ENCODE peak calls at places on chromosome 14, in seven cellular contexts. E is A549; F is endothelial cell; G is neural crest cell; L is lower lobe of right lung; K is CD8-positive, alpha-beta T cell; Y is GM13976. X is an unnamed sample.

GRCh38 chr14:89282191-89282590 is 134.8 kb downstream of the FOXN3 start:
- DNase-seq in E (no peak), F (no peak), G (no peak), L (no peak), K (no peak), Y (no peak), X (no peak)

GRCh38 chr14:23373041-23373440 is 432 bp downstream of the IL25 start:
- DNase-seq in E (no peak), F (no peak), G (no peak), L (no peak), K (no peak), Y (no peak), X (no peak)

GRCh38 chr14:86838363-86838762 is 1154.6 kb downstream of the GALC start:
- DNase-seq in E (no peak), F (no peak), G (no peak), L (no peak), K (no peak), Y (no peak), X (no peak)

GRCh38 chr14:95885866-95886265 is 9.2 kb downstream of the TUNAR start:
- DNase-seq in E (no peak), F (no peak), G (no peak), L (no peak), K (no peak), Y (no peak), X (no peak)

GRCh38 chr14:53963491-53964227 is 7.0 kb upstream of the BMP4 start:
- DNase-seq in E (no peak), F (peak; percentile 57), G (no peak), L (peak; percentile 69), K (no peak), Y (no peak), X (peak; percentile 67)

GRCh38 chr14:39293629-39294028 is 59.9 kb downstream of the MIA2 start:
- DNase-seq in E (no peak), F (no peak), G (no peak), L (no peak), K (no peak), Y (no peak), X (no peak)

GRCh38 chr14:105475269-105475915 is 771 bp downstream of the CRIP2 start:
- DNase-seq in E (no peak), F (peak; percentile 28), G (no peak), L (no peak), K (no peak), Y (no peak), X (peak; percentile 30)

GRCh38 chr14:21436567-21437062 is 19.3 kb downstream of the CHD8 start:
- DNase-seq in E (no peak), F (no peak), G (no peak), L (no peak), K (no peak), Y (no peak), X (no peak)

GRCh38 chr14:89507521-89507920 is 90.5 kb upstream of the FOXN3 start:
- DNase-seq in E (no peak), F (no peak), G (no peak), L (no peak), K (no peak), Y (peak; percentile 27), X (no peak)

DNA sequence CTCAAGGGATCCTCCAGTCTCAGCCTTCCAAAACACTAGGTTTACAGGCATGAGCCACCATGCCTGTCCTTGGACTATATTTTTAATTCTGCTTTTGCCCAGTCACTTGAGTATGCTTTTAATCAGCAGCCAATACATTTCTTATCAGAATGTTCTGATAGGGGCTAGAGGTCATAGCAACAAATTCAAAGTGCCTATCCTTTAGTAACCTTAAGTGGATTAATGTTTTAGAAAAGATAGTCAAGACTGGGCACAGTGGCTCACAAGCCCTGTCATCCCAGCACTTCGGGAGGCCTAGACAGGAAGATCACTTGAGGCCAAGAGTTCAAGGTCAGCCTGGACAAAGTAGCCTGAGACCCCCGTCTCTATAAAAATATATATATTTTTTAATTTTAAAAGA is 37.1 kb downstream of the CKB start:
- DNase-seq in E (no peak), F (no peak), G (no peak), L (no peak), K (no peak), Y (no peak), X (no peak)
- TF ChIP-seq CTCF in E (no peak), F (no peak), G (no peak), L (no peak), K (no peak), Y (no peak), X (no peak)

GRCh38 chr14:38248629-38249028 is 7.3 kb downstream of the CLEC14A start:
- DNase-seq in E (no peak), F (no peak), G (no peak), L (no peak), K (no peak), Y (no peak), X (no peak)
- TF ChIP-seq CTCF in E (no peak), F (no peak), G (peak; percentile 32), L (peak; percentile 7), K (no peak), Y (no peak), X (peak; percentile 9)

GRCh38 chr14:50038398-50039119 is 77.8 kb downstream of the VCPKMT start:
- DNase-seq in E (peak; percentile 60), F (no peak), G (no peak), L (no peak), K (no peak), Y (peak; percentile 79), X (no peak)
- TF ChIP-seq CTCF in E (no peak), F (no peak), G (no peak), L (no peak), K (no peak), Y (no peak), X (no peak)

DNA sequence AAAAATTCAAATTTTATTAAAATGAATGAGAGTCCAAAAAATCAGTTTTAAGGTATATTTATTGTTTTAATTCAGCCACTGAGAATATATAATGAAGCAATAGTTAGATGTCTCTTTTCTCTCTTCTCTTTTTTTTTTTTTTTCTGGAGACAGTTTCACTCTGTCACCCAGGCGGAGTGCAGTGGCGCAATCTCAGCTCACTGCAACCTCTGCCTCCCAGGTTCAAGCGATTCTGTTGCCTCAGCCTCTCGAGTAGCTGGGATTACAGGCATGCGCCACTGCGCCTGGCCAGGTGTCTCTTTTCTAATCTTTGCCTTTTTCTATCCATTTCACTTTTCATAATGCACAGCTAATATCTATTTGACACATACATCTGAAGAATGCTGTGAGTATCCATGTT is 307.1 kb upstream of the RGS6 start:
- DNase-seq in E (no peak), F (no peak), G (no peak), L (peak; percentile 65), K (no peak), Y (no peak), X (no peak)
- TF ChIP-seq CTCF in E (no peak), F (no peak), G (no peak), L (no peak), K (no peak), Y (no peak), X (no peak)

GRCh38 chr14:51805541-51805940 is 54.9 kb upstream of the GNG2 start:
- DNase-seq in E (no peak), F (no peak), G (no peak), L (no peak), K (no peak), Y (no peak), X (no peak)
- TF ChIP-seq CTCF in E (no peak), F (no peak), G (no peak), L (no peak), K (no peak), Y (no peak), X (no peak)

GRCh38 chr14:59588136-59588535 is 11.5 kb upstream of the CCDC175 start:
- DNase-seq in E (no peak), F (peak; percentile 9), G (no peak), L (no peak), K (no peak), Y (no peak), X (no peak)

GRCh38 chr14:59585891-59586554 is 9.4 kb upstream of the CCDC175 start:
- DNase-seq in E (no peak), F (no peak), G (no peak), L (no peak), K (no peak), Y (no peak), X (no peak)

GRCh38 chr14:59583755-59584154 is 7.1 kb upstream of the CCDC175 start:
- DNase-seq in E (no peak), F (no peak), G (no peak), L (no peak), K (no peak), Y (no peak), X (no peak)

GRCh38 chr14:59582161-59582560 is 5.5 kb upstream of the CCDC175 start:
- DNase-seq in E (no peak), F (no peak), G (no peak), L (no peak), K (no peak), Y (no peak), X (no peak)

DNA sequence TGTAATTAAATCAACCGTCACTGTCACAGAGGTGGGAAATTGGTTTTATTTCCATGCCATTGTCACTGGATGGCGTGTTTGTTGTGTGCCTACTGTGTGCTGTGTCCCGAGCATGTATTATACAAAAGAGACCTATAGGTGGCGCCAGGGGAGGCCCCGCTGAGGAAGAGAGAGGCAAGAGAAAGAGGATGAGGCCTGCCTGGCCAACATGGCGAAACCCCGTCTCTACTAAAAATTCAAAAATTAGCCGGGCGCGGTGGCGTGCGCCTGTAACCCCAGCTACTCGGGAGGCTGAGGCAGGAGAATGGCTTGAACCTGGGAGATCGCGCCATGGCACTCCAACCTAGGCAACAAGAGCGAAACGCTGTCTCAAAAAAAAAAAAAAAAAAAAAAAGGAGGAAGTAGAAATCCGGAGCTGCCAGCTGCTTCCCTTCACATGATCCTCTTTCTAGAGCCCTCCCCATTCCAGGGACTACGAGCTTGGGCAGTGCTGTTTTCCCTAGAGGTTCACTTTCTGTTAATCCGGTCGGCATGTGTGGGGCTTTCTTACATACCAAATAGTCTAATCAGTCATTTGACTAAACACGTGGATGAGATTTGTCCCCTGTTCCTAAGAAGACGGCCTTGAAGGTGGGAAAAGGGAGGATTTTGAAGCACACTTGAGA is 6.4 kb upstream of the CCDC175 start:
- DNase-seq in E (no peak), F (no peak), G (no peak), L (peak; percentile 40), K (no peak), Y (no peak), X (no peak)
- TF ChIP-seq CTCF in E (no peak), F (no peak), G (no peak), L (peak; percentile 16), K (no peak), Y (no peak), X (no peak)

X was measured in nephron progenitor cell.